ENCODE peak calls at places on chromosomes 4 and X, in four cellular contexts. One of them, this sample, is unnamed. For H3K4me1, the result is how much of the 10 kb centered on the place peaks cover.

GRCh38 chrX:31269914-31270313 is 198.1 kb upstream of the FTHL17 start:
- DNase-seq in naive thymus-derived CD4-positive, alpha-beta T cell: no peak
- DNase-seq in H9: no peak
- DNase-seq in sigmoid colon: no peak
- DNase-seq in this sample: no peak

GRCh38 chr4:85837334-85837733 is 362.4 kb downstream of the ARHGAP24 start:
- DNase-seq in naive thymus-derived CD4-positive, alpha-beta T cell: no peak
- DNase-seq in H9: no peak
- DNase-seq in sigmoid colon: no peak
- DNase-seq in this sample: no peak

GRCh38 chr4:27861802-27862201 is 1001.2 kb downstream of the STIM2 start:
- DNase-seq in naive thymus-derived CD4-positive, alpha-beta T cell: no peak
- DNase-seq in H9: no peak
- DNase-seq in sigmoid colon: no peak
- DNase-seq in this sample: no peak

GRCh38 chr4:124591646-124592045 is 120.9 kb downstream of the ANKRD50 start:
- DNase-seq in naive thymus-derived CD4-positive, alpha-beta T cell: no peak
- DNase-seq in H9: no peak
- DNase-seq in sigmoid colon: no peak
- DNase-seq in this sample: no peak

GRCh38 chr4:121794505-121795192 is 6.5 kb upstream of the EXOSC9 start:
- DNase-seq in naive thymus-derived CD4-positive, alpha-beta T cell: no peak
- DNase-seq in H9: no peak
- DNase-seq in sigmoid colon: no peak
- DNase-seq in this sample: no peak

GRCh38 chr4:13706716-13707115 is 79.2 kb upstream of the BOD1L1 start:
- DNase-seq in naive thymus-derived CD4-positive, alpha-beta T cell: no peak
- DNase-seq in H9: no peak
- DNase-seq in sigmoid colon: no peak
- DNase-seq in this sample: no peak

GRCh38 chr4:687048-687974 is 1.6 kb downstream of the SLC49A3 start:
- DNase-seq in naive thymus-derived CD4-positive, alpha-beta T cell: no peak
- DNase-seq in H9: peak
- DNase-seq in sigmoid colon: peak
- DNase-seq in this sample: no peak

GRCh38 chrX:45715787-45716186 is 515.1 kb upstream of the DIPK2B start:
- DNase-seq in naive thymus-derived CD4-positive, alpha-beta T cell: no peak
- DNase-seq in H9: no peak
- DNase-seq in sigmoid colon: no peak
- DNase-seq in this sample: no peak

GRCh38 chrX:39726810-39727209 is 370.9 kb downstream of the BCOR start:
- DNase-seq in naive thymus-derived CD4-positive, alpha-beta T cell: no peak
- DNase-seq in H9: no peak
- DNase-seq in sigmoid colon: peak
- DNase-seq in this sample: no peak

GRCh38 chr4:3358660-3359059 is 65.8 kb downstream of the RGS12 start:
- DNase-seq in naive thymus-derived CD4-positive, alpha-beta T cell: no peak
- DNase-seq in H9: no peak
- DNase-seq in sigmoid colon: no peak
- DNase-seq in this sample: no peak

GRCh38 chr4:26896636-26897035 is 36.0 kb downstream of the STIM2 start:
- DNase-seq in naive thymus-derived CD4-positive, alpha-beta T cell: no peak
- DNase-seq in H9: no peak
- DNase-seq in sigmoid colon: no peak
- DNase-seq in this sample: no peak

GRCh38 chrX:23503835-23504539 is 163.3 kb upstream of the PRDX4 start:
- DNase-seq in naive thymus-derived CD4-positive, alpha-beta T cell: no peak
- DNase-seq in H9: peak
- DNase-seq in sigmoid colon: peak
- DNase-seq in this sample: no peak

GRCh38 chr4:44668521-44668920 is 9.7 kb upstream of the GUF1 start:
- DNase-seq in naive thymus-derived CD4-positive, alpha-beta T cell: no peak
- DNase-seq in H9: no peak
- DNase-seq in sigmoid colon: no peak
- DNase-seq in this sample: no peak

GRCh38 chr4:78210694-78211093 is 153.6 kb downstream of the FRAS1 start:
- DNase-seq in naive thymus-derived CD4-positive, alpha-beta T cell: no peak
- DNase-seq in H9: no peak
- DNase-seq in sigmoid colon: no peak
- DNase-seq in this sample: no peak

GRCh38 chrX:131843996-131844395 is 179.1 kb upstream of the STK26 start:
- DNase-seq in naive thymus-derived CD4-positive, alpha-beta T cell: no peak
- DNase-seq in H9: no peak
- DNase-seq in sigmoid colon: no peak
- DNase-seq in this sample: no peak

GRCh38 chr4:48331577-48332340 is 9.6 kb upstream of the SLAIN2 start:
- DNase-seq in naive thymus-derived CD4-positive, alpha-beta T cell: no peak
- DNase-seq in H9: no peak
- DNase-seq in sigmoid colon: no peak
- DNase-seq in this sample: no peak

GRCh38 chr4:143344774-143345173 is 8.1 kb downstream of the GAB1 start:
- DNase-seq in naive thymus-derived CD4-positive, alpha-beta T cell: no peak
- DNase-seq in H9: no peak
- DNase-seq in sigmoid colon: no peak
- DNase-seq in this sample: no peak

GRCh38 chrX:39636481-39636880 is 461.3 kb downstream of the BCOR start:
- DNase-seq in naive thymus-derived CD4-positive, alpha-beta T cell: no peak
- DNase-seq in H9: no peak
- DNase-seq in sigmoid colon: no peak
- DNase-seq in this sample: no peak

GRCh38 chrX:107731831-107732502 is 43.6 kb downstream of the TSC22D3 start:
- DNase-seq in naive thymus-derived CD4-positive, alpha-beta T cell: no peak
- DNase-seq in H9: peak
- DNase-seq in sigmoid colon: peak
- DNase-seq in this sample: no peak

GRCh38 chrX:150227321-150227860 is 135.7 kb upstream of the MAMLD1 start:
- DNase-seq in naive thymus-derived CD4-positive, alpha-beta T cell: no peak
- DNase-seq in H9: no peak
- DNase-seq in sigmoid colon: no peak
- DNase-seq in this sample: no peak

GRCh38 chrX:150229481-150229880 is 133.6 kb upstream of the MAMLD1 start:
- DNase-seq in naive thymus-derived CD4-positive, alpha-beta T cell: no peak
- DNase-seq in H9: no peak
- DNase-seq in sigmoid colon: no peak
- DNase-seq in this sample: no peak

GRCh38 chrX:150226223-150226965 is 136.7 kb upstream of the MAMLD1 start:
- DNase-seq in naive thymus-derived CD4-positive, alpha-beta T cell: no peak
- DNase-seq in H9: no peak
- DNase-seq in sigmoid colon: peak
- DNase-seq in this sample: no peak

GRCh38 chrX:150227873-150228272 is 135.2 kb upstream of the MAMLD1 start:
- DNase-seq in naive thymus-derived CD4-positive, alpha-beta T cell: no peak
- DNase-seq in H9: no peak
- DNase-seq in sigmoid colon: no peak
- DNase-seq in this sample: no peak

DNA sequence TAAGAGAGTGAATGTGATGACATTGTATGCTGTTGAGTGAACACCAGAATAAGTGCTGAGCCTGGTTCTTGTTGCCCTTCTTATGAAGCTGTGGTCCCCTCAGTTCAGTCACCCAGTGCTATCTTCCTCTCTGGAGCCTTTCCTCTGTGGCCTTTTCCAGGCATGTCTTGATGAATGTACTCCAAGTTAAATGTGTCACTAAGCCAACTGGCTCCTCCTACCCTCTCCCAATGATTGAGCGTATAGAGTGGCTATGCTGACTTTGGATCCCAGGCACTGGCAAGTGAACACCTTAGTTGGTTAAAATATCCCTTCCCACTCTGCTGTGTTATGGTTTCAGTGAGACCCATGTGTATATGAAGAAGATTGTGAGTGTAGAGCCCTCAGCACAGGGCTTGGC is 134.1 kb upstream of the MAMLD1 start:
- DNase-seq in naive thymus-derived CD4-positive, alpha-beta T cell: no peak
- DNase-seq in H9: no peak
- DNase-seq in sigmoid colon: no peak
- DNase-seq in this sample: no peak
- H3K4me1 ChIP-seq in naive thymus-derived CD4-positive, alpha-beta T cell: under half
- H3K4me1 ChIP-seq in H9: under half
- H3K4me1 ChIP-seq in sigmoid colon: under half
- H3K4me1 ChIP-seq in this sample: under half

GRCh38 chr4:105605493-105605892 is 53.1 kb downstream of the ARHGEF38 start:
- DNase-seq in naive thymus-derived CD4-positive, alpha-beta T cell: no peak
- DNase-seq in H9: no peak
- DNase-seq in sigmoid colon: no peak
- DNase-seq in this sample: no peak
- H3K4me1 ChIP-seq in naive thymus-derived CD4-positive, alpha-beta T cell: under half
- H3K4me1 ChIP-seq in H9: under half
- H3K4me1 ChIP-seq in sigmoid colon: under half
- H3K4me1 ChIP-seq in this sample: under half

GRCh38 chr4:8435656-8436121 is 4.8 kb downstream of the ACOX3 start:
- DNase-seq in naive thymus-derived CD4-positive, alpha-beta T cell: peak
- DNase-seq in H9: no peak
- DNase-seq in sigmoid colon: no peak
- DNase-seq in this sample: peak

GRCh38 chr4:8431553-8431952 is 9.0 kb downstream of the ACOX3 start:
- DNase-seq in naive thymus-derived CD4-positive, alpha-beta T cell: no peak
- DNase-seq in H9: no peak
- DNase-seq in sigmoid colon: no peak
- DNase-seq in this sample: no peak

GRCh38 chr4:8438743-8439142 is 1.8 kb downstream of the ACOX3 start:
- DNase-seq in naive thymus-derived CD4-positive, alpha-beta T cell: no peak
- DNase-seq in H9: no peak
- DNase-seq in sigmoid colon: no peak
- DNase-seq in this sample: no peak

GRCh38 chr4:8433181-8433580 is 7.3 kb downstream of the ACOX3 start:
- DNase-seq in naive thymus-derived CD4-positive, alpha-beta T cell: no peak
- DNase-seq in H9: no peak
- DNase-seq in sigmoid colon: no peak
- DNase-seq in this sample: no peak

GRCh38 chr4:8434251-8435073 is 6.1 kb downstream of the ACOX3 start:
- DNase-seq in naive thymus-derived CD4-positive, alpha-beta T cell: no peak
- DNase-seq in H9: no peak
- DNase-seq in sigmoid colon: no peak
- DNase-seq in this sample: no peak
- H3K4me1 ChIP-seq in naive thymus-derived CD4-positive, alpha-beta T cell: under half
- H3K4me1 ChIP-seq in H9: under half
- H3K4me1 ChIP-seq in sigmoid colon: under half
- H3K4me1 ChIP-seq in this sample: under half

GRCh38 chr4:123408471-123409084 is 12.0 kb downstream of the SPRY1 start:
- DNase-seq in naive thymus-derived CD4-positive, alpha-beta T cell: no peak
- DNase-seq in H9: no peak
- DNase-seq in sigmoid colon: no peak
- DNase-seq in this sample: no peak

GRCh38 chr4:123411976-123412589 is 15.5 kb downstream of the SPRY1 start:
- DNase-seq in naive thymus-derived CD4-positive, alpha-beta T cell: no peak
- DNase-seq in H9: no peak
- DNase-seq in sigmoid colon: no peak
- DNase-seq in this sample: peak

GRCh38 chr4:123411514-123411913 is 14.9 kb downstream of the SPRY1 start:
- DNase-seq in naive thymus-derived CD4-positive, alpha-beta T cell: no peak
- DNase-seq in H9: no peak
- DNase-seq in sigmoid colon: no peak
- DNase-seq in this sample: no peak

GRCh38 chr4:123406862-123407261 is 10.3 kb downstream of the SPRY1 start:
- DNase-seq in naive thymus-derived CD4-positive, alpha-beta T cell: no peak
- DNase-seq in H9: no peak
- DNase-seq in sigmoid colon: no peak
- DNase-seq in this sample: no peak

GRCh38 chr4:123409301-123409700 is 12.7 kb downstream of the SPRY1 start:
- DNase-seq in naive thymus-derived CD4-positive, alpha-beta T cell: no peak
- DNase-seq in H9: no peak
- DNase-seq in sigmoid colon: no peak
- DNase-seq in this sample: no peak
- H3K4me1 ChIP-seq in naive thymus-derived CD4-positive, alpha-beta T cell: under half
- H3K4me1 ChIP-seq in H9: under half
- H3K4me1 ChIP-seq in sigmoid colon: under half
- H3K4me1 ChIP-seq in this sample: under half

GRCh38 chr4:173121044-173121685 is 47.4 kb upstream of the GALNT7 start:
- DNase-seq in naive thymus-derived CD4-positive, alpha-beta T cell: no peak
- DNase-seq in H9: peak
- DNase-seq in sigmoid colon: no peak
- DNase-seq in this sample: peak
- H3K4me1 ChIP-seq in naive thymus-derived CD4-positive, alpha-beta T cell: under half
- H3K4me1 ChIP-seq in H9: under half
- H3K4me1 ChIP-seq in sigmoid colon: under half
- H3K4me1 ChIP-seq in this sample: under half